ENCODE peak calls at places on chromosomes 3 and 15, in eight cellular contexts. One of them, this sample, is unnamed.

GRCh38 chr15:73959012-73959581 is 32.8 kb downstream of the LOXL1 start:
- DNase-seq in HepG2: no peak
- DNase-seq in transverse colon: no peak
- DNase-seq in upper lobe of left lung: no peak
- DNase-seq in SK-N-MC: no peak
- DNase-seq in breast epithelium: no peak
- DNase-seq in stomach: no peak
- DNase-seq in prostate gland: no peak
- DNase-seq in this sample: peak; percentile 72

GRCh38 chr3:47266709-47267489 is 15.7 kb downstream of the KIF9 start:
- DNase-seq in transverse colon: peak; percentile 63
- DNase-seq in prostate gland: peak; percentile 8
- DNase-seq in HepG2: peak; percentile 80
- DNase-seq in upper lobe of left lung: peak; percentile 58
- DNase-seq in SK-N-MC: peak; percentile 28
- DNase-seq in breast epithelium: peak; percentile 60
- DNase-seq in stomach: peak; percentile 69
- DNase-seq in this sample: peak; percentile 61

GRCh38 chr15:62453979-62454378 is 288.9 kb upstream of the C2CD4B start:
- DNase-seq in HepG2: no peak
- DNase-seq in prostate gland: no peak
- DNase-seq in SK-N-MC: no peak
- DNase-seq in transverse colon: no peak
- DNase-seq in stomach: no peak
- DNase-seq in breast epithelium: no peak
- DNase-seq in upper lobe of left lung: no peak
- DNase-seq in this sample: no peak

GRCh38 chr3:44983413-44984040 is 7.5 kb downstream of the EXOSC7 start:
- DNase-seq in upper lobe of left lung: peak; percentile 44
- DNase-seq in stomach: no peak
- DNase-seq in transverse colon: no peak
- DNase-seq in SK-N-MC: no peak
- DNase-seq in HepG2: no peak
- DNase-seq in breast epithelium: no peak
- DNase-seq in prostate gland: peak; percentile 57
- DNase-seq in this sample: no peak

GRCh38 chr3:191492601-191493000 is 31.6 kb downstream of the PYDC2 start:
- DNase-seq in HepG2: no peak
- DNase-seq in prostate gland: no peak
- DNase-seq in stomach: no peak
- DNase-seq in upper lobe of left lung: no peak
- DNase-seq in transverse colon: no peak
- DNase-seq in SK-N-MC: no peak
- DNase-seq in breast epithelium: no peak
- DNase-seq in this sample: no peak

GRCh38 chr15:40754883-40755815 is at the start of gene RMDN3:
- DNase-seq in upper lobe of left lung: peak; percentile 96
- DNase-seq in stomach: peak; percentile 94
- DNase-seq in HepG2: peak; percentile 77
- DNase-seq in SK-N-MC: peak; percentile 70
- DNase-seq in prostate gland: peak; percentile 91
- DNase-seq in transverse colon: peak; percentile 95
- DNase-seq in breast epithelium: peak; percentile 90
- DNase-seq in this sample: peak; percentile 99

GRCh38 chr15:101318810-101319200 is 23.8 kb upstream of the SNRPA1 start:
- DNase-seq in stomach: no peak
- DNase-seq in upper lobe of left lung: no peak
- DNase-seq in transverse colon: no peak
- DNase-seq in HepG2: no peak
- DNase-seq in SK-N-MC: no peak
- DNase-seq in breast epithelium: no peak
- DNase-seq in prostate gland: no peak
- DNase-seq in this sample: no peak

GRCh38 chr3:151426337-151426648 is 34.6 kb downstream of the IGSF10 start:
- DNase-seq in transverse colon: no peak
- DNase-seq in stomach: no peak
- DNase-seq in breast epithelium: no peak
- DNase-seq in SK-N-MC: no peak
- DNase-seq in prostate gland: no peak
- DNase-seq in upper lobe of left lung: no peak
- DNase-seq in HepG2: no peak
- DNase-seq in this sample: no peak

GRCh38 chr3:114299421-114299820 is 5.6 kb downstream of the TIGIT start:
- DNase-seq in stomach: no peak
- DNase-seq in upper lobe of left lung: no peak
- DNase-seq in prostate gland: no peak
- DNase-seq in breast epithelium: no peak
- DNase-seq in SK-N-MC: no peak
- DNase-seq in HepG2: peak; percentile 40
- DNase-seq in transverse colon: no peak
- DNase-seq in this sample: no peak

GRCh38 chr3:514206-514605 is 317.6 kb downstream of the CHL1 start:
- DNase-seq in HepG2: no peak
- DNase-seq in stomach: no peak
- DNase-seq in breast epithelium: no peak
- DNase-seq in prostate gland: no peak
- DNase-seq in transverse colon: no peak
- DNase-seq in upper lobe of left lung: no peak
- DNase-seq in SK-N-MC: no peak
- DNase-seq in this sample: no peak

GRCh38 chr15:78264304-78265136 is at the start of gene DNAJA4:
- DNase-seq in prostate gland: peak; percentile 34
- DNase-seq in stomach: peak; percentile 64
- DNase-seq in upper lobe of left lung: peak; percentile 53
- DNase-seq in HepG2: no peak
- DNase-seq in SK-N-MC: no peak
- DNase-seq in transverse colon: peak; percentile 63
- DNase-seq in breast epithelium: peak; percentile 32
- DNase-seq in this sample: peak; percentile 87

GRCh38 chr3:151213151-151213550 is 10.1 kb upstream of the GPR171 start:
- DNase-seq in upper lobe of left lung: no peak
- DNase-seq in prostate gland: no peak
- DNase-seq in breast epithelium: no peak
- DNase-seq in SK-N-MC: no peak
- DNase-seq in stomach: no peak
- DNase-seq in transverse colon: no peak
- DNase-seq in HepG2: no peak
- DNase-seq in this sample: no peak

GRCh38 chr15:52651868-52652267 is 27.3 kb downstream of the ATOSA start:
- DNase-seq in stomach: peak; percentile 42
- DNase-seq in upper lobe of left lung: peak; percentile 80
- DNase-seq in HepG2: peak; percentile 80
- DNase-seq in breast epithelium: peak; percentile 57
- DNase-seq in transverse colon: peak; percentile 65
- DNase-seq in prostate gland: peak; percentile 72
- DNase-seq in SK-N-MC: peak; percentile 12
- DNase-seq in this sample: peak; percentile 78

GRCh38 chr3:100125539-100125938 is 11.2 kb upstream of the FILIP1L start:
- DNase-seq in transverse colon: no peak
- DNase-seq in HepG2: no peak
- DNase-seq in breast epithelium: no peak
- DNase-seq in prostate gland: no peak
- DNase-seq in SK-N-MC: no peak
- DNase-seq in stomach: no peak
- DNase-seq in upper lobe of left lung: no peak
- DNase-seq in this sample: no peak

GRCh38 chr15:70853270-70853854 is 595 bp downstream of the LARP6 start:
- DNase-seq in SK-N-MC: no peak
- DNase-seq in stomach: no peak
- DNase-seq in transverse colon: peak; percentile 11
- DNase-seq in prostate gland: no peak
- DNase-seq in upper lobe of left lung: no peak
- DNase-seq in breast epithelium: peak; percentile 23
- DNase-seq in HepG2: no peak
- DNase-seq in this sample: no peak

DNA sequence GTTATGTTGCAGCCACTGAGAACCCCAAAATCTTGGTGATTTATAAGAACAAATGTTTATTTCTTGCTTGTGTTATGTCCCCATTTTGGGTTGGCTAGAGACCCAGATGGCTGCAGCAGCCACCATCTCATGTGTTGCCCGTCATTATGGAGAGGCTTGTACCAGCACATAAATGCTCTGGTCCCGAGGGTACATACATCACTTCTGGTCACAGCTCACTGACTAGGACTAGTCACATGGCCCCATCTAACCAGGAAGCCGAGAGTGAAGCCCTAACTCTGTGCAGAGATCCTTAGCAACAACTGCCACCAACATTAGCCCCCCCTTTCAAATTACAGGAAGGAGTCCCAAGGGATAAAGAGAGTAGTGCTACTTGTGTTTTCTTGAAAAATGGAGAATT is 25.5 kb upstream of the HACD2 start:
- DNase-seq in transverse colon: no peak
- DNase-seq in prostate gland: no peak
- DNase-seq in HepG2: no peak
- DNase-seq in breast epithelium: no peak
- DNase-seq in SK-N-MC: no peak
- DNase-seq in upper lobe of left lung: no peak
- DNase-seq in stomach: no peak
- DNase-seq in this sample: no peak
- TF ChIP-seq POLR2AphosphoS5 in transverse colon: no peak
- TF ChIP-seq POLR2AphosphoS5 in prostate gland: no peak
- TF ChIP-seq POLR2AphosphoS5 in HepG2: no peak
- TF ChIP-seq POLR2AphosphoS5 in breast epithelium: no peak
- TF ChIP-seq POLR2AphosphoS5 in SK-N-MC: no peak
- TF ChIP-seq POLR2AphosphoS5 in upper lobe of left lung: no peak
- TF ChIP-seq POLR2AphosphoS5 in stomach: no peak
- TF ChIP-seq POLR2AphosphoS5 in this sample: no peak

GRCh38 chr3:52714335-52715302 is 8.7 kb downstream of the SPCS1 start:
- DNase-seq in stomach: peak; percentile 49
- DNase-seq in transverse colon: peak; percentile 63
- DNase-seq in HepG2: no peak
- DNase-seq in upper lobe of left lung: no peak
- DNase-seq in SK-N-MC: no peak
- DNase-seq in breast epithelium: no peak
- DNase-seq in prostate gland: no peak
- DNase-seq in this sample: no peak
- TF ChIP-seq POLR2AphosphoS5 in stomach: no peak
- TF ChIP-seq POLR2AphosphoS5 in transverse colon: no peak
- TF ChIP-seq POLR2AphosphoS5 in HepG2: no peak
- TF ChIP-seq POLR2AphosphoS5 in upper lobe of left lung: no peak
- TF ChIP-seq POLR2AphosphoS5 in SK-N-MC: no peak
- TF ChIP-seq POLR2AphosphoS5 in breast epithelium: no peak
- TF ChIP-seq POLR2AphosphoS5 in prostate gland: no peak
- TF ChIP-seq POLR2AphosphoS5 in this sample: no peak

GRCh38 chr15:96285306-96285705 is 45.2 kb upstream of the NR2F2 start:
- DNase-seq in breast epithelium: no peak
- DNase-seq in SK-N-MC: no peak
- DNase-seq in stomach: no peak
- DNase-seq in HepG2: no peak
- DNase-seq in transverse colon: no peak
- DNase-seq in upper lobe of left lung: no peak
- DNase-seq in prostate gland: no peak
- DNase-seq in this sample: no peak

GRCh38 chr15:96293446-96293845 is 37.1 kb upstream of the NR2F2 start:
- DNase-seq in HepG2: no peak
- DNase-seq in SK-N-MC: no peak
- DNase-seq in breast epithelium: no peak
- DNase-seq in upper lobe of left lung: no peak
- DNase-seq in transverse colon: no peak
- DNase-seq in prostate gland: no peak
- DNase-seq in stomach: no peak
- DNase-seq in this sample: no peak

GRCh38 chr15:96294766-96295165 is 35.7 kb upstream of the NR2F2 start:
- DNase-seq in transverse colon: no peak
- DNase-seq in stomach: no peak
- DNase-seq in HepG2: no peak
- DNase-seq in breast epithelium: no peak
- DNase-seq in prostate gland: no peak
- DNase-seq in upper lobe of left lung: no peak
- DNase-seq in SK-N-MC: no peak
- DNase-seq in this sample: no peak

GRCh38 chr15:96285715-96286367 is 44.7 kb upstream of the NR2F2 start:
- DNase-seq in SK-N-MC: no peak
- DNase-seq in upper lobe of left lung: no peak
- DNase-seq in prostate gland: no peak
- DNase-seq in HepG2: no peak
- DNase-seq in transverse colon: no peak
- DNase-seq in stomach: no peak
- DNase-seq in breast epithelium: no peak
- DNase-seq in this sample: no peak

DNA sequence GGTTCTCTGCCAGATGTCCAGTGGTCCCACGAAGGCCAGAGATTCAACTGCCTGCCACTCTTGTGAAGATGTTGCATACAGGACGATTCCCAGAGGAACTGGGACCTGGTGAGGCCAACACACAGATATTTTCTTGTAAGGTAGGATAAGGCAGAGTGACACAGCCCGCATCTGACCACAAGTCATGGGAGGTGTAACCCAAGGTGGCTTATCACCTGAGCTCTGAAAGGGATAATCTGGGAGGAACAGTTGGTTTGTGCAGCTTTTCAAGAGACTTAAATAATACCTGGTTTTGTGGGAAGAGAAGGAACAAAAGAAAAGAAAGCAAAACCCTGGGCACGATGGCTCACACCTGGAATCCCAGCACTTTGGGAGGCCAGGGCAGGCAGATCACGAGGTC is 39.8 kb upstream of the NR2F2 start:
- DNase-seq in HepG2: no peak
- DNase-seq in transverse colon: no peak
- DNase-seq in upper lobe of left lung: no peak
- DNase-seq in prostate gland: no peak
- DNase-seq in SK-N-MC: no peak
- DNase-seq in stomach: no peak
- DNase-seq in breast epithelium: no peak
- DNase-seq in this sample: no peak
- TF ChIP-seq POLR2AphosphoS5 in HepG2: no peak
- TF ChIP-seq POLR2AphosphoS5 in transverse colon: no peak
- TF ChIP-seq POLR2AphosphoS5 in upper lobe of left lung: no peak
- TF ChIP-seq POLR2AphosphoS5 in prostate gland: no peak
- TF ChIP-seq POLR2AphosphoS5 in SK-N-MC: no peak
- TF ChIP-seq POLR2AphosphoS5 in stomach: no peak
- TF ChIP-seq POLR2AphosphoS5 in breast epithelium: no peak
- TF ChIP-seq POLR2AphosphoS5 in this sample: no peak

DNA sequence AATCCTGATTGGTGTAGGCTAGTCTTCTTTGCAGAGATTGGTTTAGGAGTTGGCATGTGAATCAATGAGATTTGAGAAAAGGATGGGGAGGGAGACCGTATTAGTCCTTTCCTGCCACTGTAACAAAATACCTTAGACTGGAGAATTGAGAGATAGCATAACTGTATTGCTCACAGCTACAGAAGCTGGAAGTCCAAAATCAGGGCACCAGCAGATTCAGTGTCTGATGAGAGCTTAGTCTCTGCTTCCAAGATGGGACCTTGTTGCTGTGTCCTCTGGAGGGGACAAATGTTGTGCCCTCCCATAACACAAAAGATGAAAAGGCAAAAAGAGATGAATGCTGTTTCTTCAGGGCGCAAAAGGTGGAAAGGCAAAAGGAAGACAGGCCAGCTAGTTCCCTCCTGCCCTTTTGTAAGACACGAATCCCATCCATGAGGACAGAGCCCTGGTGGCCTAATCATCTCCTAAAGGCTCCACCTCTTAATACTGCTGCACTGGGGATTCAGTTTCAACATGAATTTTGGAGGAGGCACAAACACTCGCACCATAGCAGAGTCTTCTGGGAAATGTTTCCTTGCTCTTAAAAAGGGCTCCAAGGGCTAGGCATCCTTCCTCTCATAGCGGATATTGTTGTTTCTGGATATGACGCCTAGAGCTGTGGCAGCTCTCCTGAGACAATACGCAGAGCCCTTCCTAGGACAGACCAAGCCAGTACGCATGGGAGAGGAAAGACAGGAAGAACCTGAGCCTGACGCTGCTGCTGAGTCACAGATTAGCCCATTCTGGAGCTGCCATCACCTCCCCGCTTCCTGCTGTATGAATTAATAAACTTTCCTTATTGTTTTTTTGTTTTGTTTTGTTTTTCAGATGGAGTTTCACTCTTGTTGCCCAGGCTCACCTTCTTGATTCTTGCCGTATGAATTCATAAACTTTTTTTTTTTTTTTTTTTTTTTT is 66.7 kb downstream of the PPCDC start:
- DNase-seq in stomach: no peak
- DNase-seq in transverse colon: no peak
- DNase-seq in SK-N-MC: no peak
- DNase-seq in breast epithelium: no peak
- DNase-seq in HepG2: no peak
- DNase-seq in upper lobe of left lung: peak; percentile 76
- DNase-seq in prostate gland: no peak
- DNase-seq in this sample: no peak
- TF ChIP-seq POLR2AphosphoS5 in stomach: no peak
- TF ChIP-seq POLR2AphosphoS5 in transverse colon: peak; percentile 53
- TF ChIP-seq POLR2AphosphoS5 in SK-N-MC: no peak
- TF ChIP-seq POLR2AphosphoS5 in breast epithelium: no peak
- TF ChIP-seq POLR2AphosphoS5 in HepG2: no peak
- TF ChIP-seq POLR2AphosphoS5 in upper lobe of left lung: peak; percentile 90
- TF ChIP-seq POLR2AphosphoS5 in prostate gland: no peak
- TF ChIP-seq POLR2AphosphoS5 in this sample: no peak